ENCODE peak calls at places on chromosomes 12 and 14, in six cellular contexts. R is A673; S is heart left ventricle; Q is cardiac muscle cell; W is CD8-positive, alpha-beta T cell; C is uterus. A is an unnamed sample.

GRCh38 chr12:22334696-22335290 is at the start of gene ST8SIA1:
- DNase-seq in S (peak; percentile 32), C (peak; percentile 59), Q (peak; percentile 30), R (peak; percentile 22), W (peak; percentile 42), A (no peak)

GRCh38 chr14:68877993-68878575 is 85.2 kb upstream of the ZFP36L1 start:
- DNase-seq in C (no peak), R (no peak), W (no peak), Q (no peak), S (no peak), A (no peak)

GRCh38 chr12:80708535-80709328 is 1.3 kb downstream of the MYF6 start:
- DNase-seq in R (no peak), S (no peak), W (no peak), Q (peak; percentile 32), C (no peak), A (no peak)

GRCh38 chr14:47422191-47422590 is 253.2 kb downstream of the MDGA2 start:
- DNase-seq in Q (no peak), R (no peak), W (no peak), C (no peak), S (no peak), A (no peak)

GRCh38 chr14:55398679-55399078 is 13.0 kb downstream of the ATG14 start:
- DNase-seq in W (no peak), Q (peak; percentile 95), R (peak; percentile 6), S (peak; percentile 37), C (peak; percentile 40), A (no peak)

GRCh38 chr12:91777268-91777997 is 368.2 kb downstream of the BTG1 start:
- DNase-seq in S (no peak), W (no peak), R (no peak), Q (no peak), C (no peak), A (no peak)

GRCh38 chr12:96081596-96081995 is 46.2 kb upstream of the LTA4H start:
- DNase-seq in S (no peak), W (no peak), R (no peak), Q (no peak), C (no peak), A (no peak)

GRCh38 chr12:68240975-68241374 is 12.4 kb downstream of the IL22 start:
- DNase-seq in C (peak; percentile 55), Q (peak; percentile 39), W (peak; percentile 34), R (no peak), S (peak; percentile 16), A (peak; percentile 72)

GRCh38 chr12:59678759-59679411 is 83.1 kb downstream of the SLC16A7 start:
- DNase-seq in W (no peak), C (no peak), Q (no peak), S (no peak), R (no peak), A (no peak)

GRCh38 chr14:22887990-22888378 is 5.0 kb downstream of the REM2 start:
- DNase-seq in C (no peak), S (no peak), W (no peak), Q (no peak), R (no peak), A (peak; percentile 19)

GRCh38 chr14:105150368-105151111 is 18.0 kb downstream of the JAG2 start:
- DNase-seq in W (no peak), S (no peak), Q (no peak), R (no peak), C (no peak), A (no peak)

GRCh38 chr12:31765931-31766330 is 37.1 kb upstream of the AMN1 start:
- DNase-seq in Q (no peak), R (no peak), W (no peak), S (no peak), C (no peak), A (no peak)

GRCh38 chr14:103091041-103091882 is 3.3 kb upstream of the EXOC3L4 start:
- DNase-seq in C (no peak), Q (peak; percentile 56), S (no peak), R (peak; percentile 67), W (peak; percentile 72), A (peak; percentile 77)

GRCh38 chr12:12315838-12316237 is 34.2 kb downstream of the MANSC1 start:
- DNase-seq in W (no peak), Q (no peak), C (no peak), R (no peak), S (no peak), A (no peak)

GRCh38 chr14:56322531-56322930 is 204.3 kb downstream of the PELI2 start:
- DNase-seq in R (no peak), C (no peak), Q (no peak), S (no peak), W (no peak), A (no peak)

GRCh38 chr12:46435625-46436024 is 63.1 kb upstream of the SLC38A2 start:
- DNase-seq in R (peak; percentile 39), S (no peak), C (no peak), Q (no peak), W (no peak), A (no peak)

GRCh38 chr12:31405021-31405420 is 79.1 kb upstream of the SINHCAF start:
- DNase-seq in Q (no peak), R (no peak), S (no peak), C (no peak), W (no peak), A (no peak)

GRCh38 chr12:93156091-93156490 is 221.6 kb upstream of the NUDT4 start:
- DNase-seq in R (no peak), S (no peak), W (no peak), C (no peak), Q (no peak), A (no peak)

GRCh38 chr14:39303100-39303499 is 69.4 kb downstream of the MIA2 start:
- DNase-seq in C (no peak), W (no peak), R (peak; percentile 42), S (no peak), Q (no peak), A (no peak)

GRCh38 chr14:75411194-75411552 is 16.6 kb upstream of the JDP2 start:
- DNase-seq in C (no peak), W (no peak), Q (no peak), R (no peak), S (peak; percentile 48), A (no peak)

DNA sequence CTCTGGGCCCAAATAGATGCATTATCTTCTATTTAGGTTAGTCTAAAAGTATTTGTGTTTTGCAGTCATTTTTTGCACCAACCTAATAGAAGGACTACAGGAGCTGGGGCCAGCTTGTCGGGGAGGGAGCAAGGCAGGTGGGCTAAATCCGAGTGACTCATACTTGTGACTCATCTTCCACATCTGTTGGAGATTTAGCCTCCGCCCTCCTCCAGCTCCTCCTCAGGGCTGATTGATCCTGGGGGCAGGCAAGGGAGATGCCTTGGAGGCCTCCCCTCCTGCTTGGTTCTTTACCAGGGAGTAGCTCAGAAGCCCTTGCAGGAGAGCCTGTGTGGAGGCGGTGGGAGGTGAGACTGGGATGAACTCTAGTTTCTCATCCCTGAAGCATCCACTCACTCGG is 27.9 kb downstream of the RHOF start:
- DNase-seq in W (no peak), C (peak; percentile 79), R (peak; percentile 74), S (no peak), Q (peak; percentile 61), A (no peak)
- H3K4me1 ChIP-seq in W (no peaks in the 10 kb centered on the region), C (peaks cover 6% of the 10 kb centered on the region), R (no peaks in the 10 kb centered on the region), S (peaks cover 3% of the 10 kb centered on the region), Q (peaks cover 40% of the 10 kb centered on the region), A (no peaks in the 10 kb centered on the region)

DNA sequence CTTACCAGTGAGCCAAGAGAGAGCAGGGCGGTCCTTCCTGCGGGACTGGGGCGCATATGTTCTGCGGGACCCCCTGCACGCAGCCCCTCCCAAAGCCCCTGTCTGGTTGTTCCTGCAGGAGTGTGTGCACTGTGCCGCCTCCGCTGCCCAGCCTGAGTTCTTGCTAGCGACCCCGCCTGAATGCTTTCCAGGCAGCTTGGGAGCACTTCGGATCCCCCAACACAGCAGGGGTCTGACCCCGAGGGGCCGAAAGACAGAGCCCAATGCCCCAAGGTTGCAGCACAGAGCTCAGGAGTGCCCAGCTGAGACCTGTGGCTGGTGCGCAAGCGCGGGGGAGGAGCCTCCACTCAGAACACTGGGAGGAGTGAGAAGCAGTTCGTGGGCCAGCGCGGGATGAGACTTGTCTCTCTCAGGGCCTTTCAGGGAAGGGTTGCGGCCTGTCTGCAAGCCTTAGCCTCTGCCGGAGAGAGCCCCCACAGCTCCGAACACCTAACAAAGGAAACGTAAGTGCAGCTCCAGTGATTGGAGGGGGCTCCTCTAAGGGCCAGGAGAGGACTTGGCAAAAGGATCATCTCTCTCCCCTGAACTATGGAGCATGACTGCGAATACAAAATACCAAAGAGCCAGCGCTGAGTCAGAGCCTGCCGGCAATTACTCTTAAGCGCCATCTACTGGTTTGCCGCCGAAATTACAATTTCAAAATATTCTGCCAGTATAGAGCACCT is 50.5 kb downstream of the GTF2A1 start:
- DNase-seq in R (peak; percentile 93), Q (peak; percentile 90), C (peak; percentile 94), W (peak; percentile 77), S (peak; percentile 93), A (peak; percentile 91)
- H3K4me3 ChIP-seq in R (peak overlapping the region; percentile 63), Q (peak overlapping the region; percentile 40), C (peak overlapping the region; percentile 75), W (peak overlapping the region; percentile 67), S (peak overlapping the region; percentile 83), A (peak overlapping the region; percentile 41)

DNA sequence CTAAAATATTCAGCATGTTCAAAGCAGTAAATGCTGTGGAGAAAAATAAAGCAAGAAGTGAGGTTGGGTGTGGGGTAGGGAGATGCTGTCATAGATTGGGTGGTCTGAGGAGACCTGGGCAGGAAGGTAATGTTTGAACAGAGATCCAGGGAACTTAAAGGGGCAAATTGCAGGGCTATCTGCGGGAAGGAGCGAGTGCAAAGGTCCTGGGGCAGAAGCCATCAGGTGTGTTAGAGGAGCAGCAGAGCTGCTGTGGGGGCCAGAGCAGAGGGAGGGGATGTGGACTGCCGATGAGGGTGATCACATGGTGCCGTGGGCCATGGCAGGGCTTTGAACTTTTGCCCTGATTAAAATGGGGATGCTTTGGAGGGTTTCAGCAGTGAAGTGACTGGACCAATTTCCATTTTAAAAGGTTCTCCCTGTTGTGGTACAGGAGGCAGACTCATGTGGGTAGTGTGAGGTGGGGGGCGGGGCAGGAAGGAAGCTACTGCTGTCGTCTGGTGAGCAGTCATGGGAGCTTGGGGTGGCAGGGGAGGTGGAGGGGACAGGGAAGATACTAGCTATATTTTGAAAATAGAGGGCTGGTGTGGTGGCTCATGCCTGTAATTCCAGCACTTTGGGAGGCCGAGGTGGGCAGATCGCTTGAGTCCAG is 145.0 kb downstream of the AACS start:
- DNase-seq in S (no peak), Q (no peak), C (no peak), W (no peak), R (no peak), A (peak; percentile 54)
- H3K4me1 ChIP-seq in S (no peaks in the 10 kb centered on the region), Q (no peaks in the 10 kb centered on the region), C (no peaks in the 10 kb centered on the region), W (no peaks in the 10 kb centered on the region), R (no peaks in the 10 kb centered on the region), A (no peaks in the 10 kb centered on the region)

GRCh38 chr14:59482471-59483331 is 1.5 kb downstream of the L3HYPDH start:
- DNase-seq in S (peak; percentile 26), R (peak; percentile 37), Q (peak; percentile 86), C (peak; percentile 57), W (no peak), A (no peak)

GRCh38 chr14:59481407-59482119 is 2.6 kb downstream of the L3HYPDH start:
- DNase-seq in S (no peak), R (no peak), C (no peak), Q (peak; percentile 76), W (no peak), A (no peak)

GRCh38 chr14:59483819-59484610 is at the start of the genes JKAMP and L3HYPDH:
- DNase-seq in Q (peak; percentile 97), R (peak; percentile 99), C (peak; percentile 97), S (peak; percentile 98), W (peak; percentile 95), A (peak; percentile 98)

GRCh38 chr14:59483360-59483759 is 848 bp downstream of the L3HYPDH start:
- DNase-seq in Q (peak; percentile 65), W (no peak), R (peak; percentile 25), C (no peak), S (no peak), A (no peak)

DNA sequence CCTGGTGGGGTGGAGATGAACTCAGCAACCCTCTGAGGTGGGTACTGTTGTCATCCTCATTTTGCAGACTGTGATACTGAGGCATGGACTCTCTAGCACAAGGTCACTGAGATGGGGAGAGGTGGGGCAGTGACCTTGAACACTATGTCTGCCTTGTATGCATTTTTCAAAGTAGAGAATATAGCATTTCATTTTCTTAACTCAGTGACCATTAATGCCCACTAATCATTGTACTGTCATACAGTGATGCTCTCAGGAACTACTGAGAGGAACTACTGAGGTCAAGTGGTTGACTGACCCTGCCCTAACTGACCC is 2.1 kb downstream of the L3HYPDH start:
- DNase-seq in C (no peak), S (no peak), Q (no peak), R (no peak), W (no peak), A (no peak)
- H3K4me3 ChIP-seq in C (no peak overlapping the region), S (peak overlapping the region; percentile 94), Q (no peak overlapping the region), R (peak overlapping the region; percentile 84), W (no peak overlapping the region), A (no peak overlapping the region)

A was measured in DND-41.